ENCODE peak calls at places on chromosomes 6 and 20, in nine cellular contexts. One of them, this sample, is unnamed.

GRCh38 chr6:110459137-110459536 is 17.3 kb downstream of the SLC22A16 start:
- DNase-seq in stimulated activated CD4-positive, alpha-beta T cell treated with anti-CD3 and anti-CD28 coated beads, TNF-alpha, amount 100 ng/mL, for 4 hours: no peak
- DNase-seq in cardiac septum: no peak
- DNase-seq in stimulated activated CD8-positive, alpha-beta memory T cell treated with anti-CD3 and anti-CD28 coated beads, Interleukin-12 subunit alpha, Interleukin-12 subunit beta, amount 100 ng/mL, for 1 hour: no peak
- DNase-seq in stromal cell of bone marrow: no peak
- DNase-seq in CD8-positive, alpha-beta memory T cell: no peak
- DNase-seq in central memory CD8-positive, alpha-beta T cell: no peak
- DNase-seq in nephron progenitor cell: no peak
- DNase-seq in activated B cell treated with CpG ODN at 0.5 μM for 24 hours: no peak
- DNase-seq in this sample: no peak

GRCh38 chr20:9999660-10000059 is 35.1 kb upstream of the ANKEF1 start:
- DNase-seq in stimulated activated CD4-positive, alpha-beta T cell treated with anti-CD3 and anti-CD28 coated beads, TNF-alpha, amount 100 ng/mL, for 4 hours: no peak
- DNase-seq in cardiac septum: no peak
- DNase-seq in stimulated activated CD8-positive, alpha-beta memory T cell treated with anti-CD3 and anti-CD28 coated beads, Interleukin-12 subunit alpha, Interleukin-12 subunit beta, amount 100 ng/mL, for 1 hour: no peak
- DNase-seq in stromal cell of bone marrow: no peak
- DNase-seq in CD8-positive, alpha-beta memory T cell: no peak
- DNase-seq in central memory CD8-positive, alpha-beta T cell: no peak
- DNase-seq in nephron progenitor cell: no peak
- DNase-seq in activated B cell treated with CpG ODN at 0.5 μM for 24 hours: no peak
- DNase-seq in this sample: no peak

GRCh38 chr20:52890130-52890529 is 82.0 kb upstream of the TSHZ2 start:
- DNase-seq in stimulated activated CD4-positive, alpha-beta T cell treated with anti-CD3 and anti-CD28 coated beads, TNF-alpha, amount 100 ng/mL, for 4 hours: no peak
- DNase-seq in cardiac septum: no peak
- DNase-seq in stimulated activated CD8-positive, alpha-beta memory T cell treated with anti-CD3 and anti-CD28 coated beads, Interleukin-12 subunit alpha, Interleukin-12 subunit beta, amount 100 ng/mL, for 1 hour: no peak
- DNase-seq in stromal cell of bone marrow: no peak
- DNase-seq in CD8-positive, alpha-beta memory T cell: no peak
- DNase-seq in central memory CD8-positive, alpha-beta T cell: no peak
- DNase-seq in nephron progenitor cell: no peak
- DNase-seq in activated B cell treated with CpG ODN at 0.5 μM for 24 hours: no peak
- DNase-seq in this sample: no peak

GRCh38 chr6:169827372-169827771 is 76.0 kb downstream of the ERMARD start:
- DNase-seq in stimulated activated CD4-positive, alpha-beta T cell treated with anti-CD3 and anti-CD28 coated beads, TNF-alpha, amount 100 ng/mL, for 4 hours: no peak
- DNase-seq in cardiac septum: peak; percentile 38
- DNase-seq in stimulated activated CD8-positive, alpha-beta memory T cell treated with anti-CD3 and anti-CD28 coated beads, Interleukin-12 subunit alpha, Interleukin-12 subunit beta, amount 100 ng/mL, for 1 hour: no peak
- DNase-seq in stromal cell of bone marrow: no peak
- DNase-seq in CD8-positive, alpha-beta memory T cell: no peak
- DNase-seq in central memory CD8-positive, alpha-beta T cell: no peak
- DNase-seq in nephron progenitor cell: no peak
- DNase-seq in activated B cell treated with CpG ODN at 0.5 μM for 24 hours: no peak
- DNase-seq in this sample: no peak

GRCh38 chr6:101125380-101125971 is 244.3 kb upstream of the ASCC3 start:
- DNase-seq in stimulated activated CD4-positive, alpha-beta T cell treated with anti-CD3 and anti-CD28 coated beads, TNF-alpha, amount 100 ng/mL, for 4 hours: no peak
- DNase-seq in cardiac septum: no peak
- DNase-seq in stimulated activated CD8-positive, alpha-beta memory T cell treated with anti-CD3 and anti-CD28 coated beads, Interleukin-12 subunit alpha, Interleukin-12 subunit beta, amount 100 ng/mL, for 1 hour: no peak
- DNase-seq in stromal cell of bone marrow: no peak
- DNase-seq in CD8-positive, alpha-beta memory T cell: no peak
- DNase-seq in central memory CD8-positive, alpha-beta T cell: no peak
- DNase-seq in nephron progenitor cell: no peak
- DNase-seq in activated B cell treated with CpG ODN at 0.5 μM for 24 hours: no peak
- DNase-seq in this sample: no peak

GRCh38 chr6:156425374-156425773 is 351.8 kb upstream of the ARID1B start:
- DNase-seq in stimulated activated CD4-positive, alpha-beta T cell treated with anti-CD3 and anti-CD28 coated beads, TNF-alpha, amount 100 ng/mL, for 4 hours: no peak
- DNase-seq in cardiac septum: no peak
- DNase-seq in stimulated activated CD8-positive, alpha-beta memory T cell treated with anti-CD3 and anti-CD28 coated beads, Interleukin-12 subunit alpha, Interleukin-12 subunit beta, amount 100 ng/mL, for 1 hour: no peak
- DNase-seq in stromal cell of bone marrow: peak; percentile 90
- DNase-seq in CD8-positive, alpha-beta memory T cell: no peak
- DNase-seq in central memory CD8-positive, alpha-beta T cell: no peak
- DNase-seq in nephron progenitor cell: no peak
- DNase-seq in activated B cell treated with CpG ODN at 0.5 μM for 24 hours: no peak
- DNase-seq in this sample: no peak

GRCh38 chr20:62628691-62629090 is 13.6 kb upstream of the SLCO4A1 start:
- DNase-seq in stimulated activated CD4-positive, alpha-beta T cell treated with anti-CD3 and anti-CD28 coated beads, TNF-alpha, amount 100 ng/mL, for 4 hours: no peak
- DNase-seq in cardiac septum: no peak
- DNase-seq in stimulated activated CD8-positive, alpha-beta memory T cell treated with anti-CD3 and anti-CD28 coated beads, Interleukin-12 subunit alpha, Interleukin-12 subunit beta, amount 100 ng/mL, for 1 hour: no peak
- DNase-seq in stromal cell of bone marrow: no peak
- DNase-seq in CD8-positive, alpha-beta memory T cell: no peak
- DNase-seq in central memory CD8-positive, alpha-beta T cell: no peak
- DNase-seq in nephron progenitor cell: no peak
- DNase-seq in activated B cell treated with CpG ODN at 0.5 μM for 24 hours: no peak
- DNase-seq in this sample: no peak

GRCh38 chr6:52664185-52664990 is 6.5 kb upstream of the TMEM14A start:
- DNase-seq in stimulated activated CD4-positive, alpha-beta T cell treated with anti-CD3 and anti-CD28 coated beads, TNF-alpha, amount 100 ng/mL, for 4 hours: peak; percentile 31
- DNase-seq in cardiac septum: peak; percentile 94
- DNase-seq in stimulated activated CD8-positive, alpha-beta memory T cell treated with anti-CD3 and anti-CD28 coated beads, Interleukin-12 subunit alpha, Interleukin-12 subunit beta, amount 100 ng/mL, for 1 hour: peak; percentile 15
- DNase-seq in stromal cell of bone marrow: peak; percentile 92
- DNase-seq in CD8-positive, alpha-beta memory T cell: peak; percentile 56
- DNase-seq in central memory CD8-positive, alpha-beta T cell: peak; percentile 26
- DNase-seq in nephron progenitor cell: peak; percentile 88
- DNase-seq in activated B cell treated with CpG ODN at 0.5 μM for 24 hours: peak; percentile 58
- DNase-seq in this sample: peak; percentile 22

GRCh38 chr6:126300126-126300525 is 39.8 kb upstream of the CENPW start:
- DNase-seq in stimulated activated CD4-positive, alpha-beta T cell treated with anti-CD3 and anti-CD28 coated beads, TNF-alpha, amount 100 ng/mL, for 4 hours: no peak
- DNase-seq in cardiac septum: no peak
- DNase-seq in stimulated activated CD8-positive, alpha-beta memory T cell treated with anti-CD3 and anti-CD28 coated beads, Interleukin-12 subunit alpha, Interleukin-12 subunit beta, amount 100 ng/mL, for 1 hour: no peak
- DNase-seq in stromal cell of bone marrow: no peak
- DNase-seq in CD8-positive, alpha-beta memory T cell: no peak
- DNase-seq in central memory CD8-positive, alpha-beta T cell: no peak
- DNase-seq in nephron progenitor cell: no peak
- DNase-seq in activated B cell treated with CpG ODN at 0.5 μM for 24 hours: no peak
- DNase-seq in this sample: no peak